ENCODE peak calls at places on chromosomes 13 and 19, in six cellular contexts. X is neural crest cell, W is suprapubic skin, E is left ventricle myocardium inferior, C is right atrium auricular region, T is GM13976. J is an unnamed sample.

GRCh38 chr19:42268704-42269517 is at the start of gene CIC:
- DNase-seq in X (peak; percentile 98), W (peak; percentile 100), E (peak; percentile 99), C (peak; percentile 100), T (peak; percentile 95), J (peak; percentile 100)

GRCh38 chr13:89982406-89983085 is 1364.9 kb upstream of the MIR17HG start:
- DNase-seq in X (no peak), W (no peak), E (no peak), C (no peak), T (no peak), J (no peak)

GRCh38 chr19:38663957-38664502 is 16.6 kb downstream of the ACTN4 start:
- DNase-seq in X (no peak), W (no peak), E (peak; percentile 70), C (no peak), T (no peak), J (no peak)

GRCh38 chr19:35501684-35502083 is 11.4 kb upstream of the KRTDAP start:
- DNase-seq in X (no peak), W (no peak), E (no peak), C (no peak), T (no peak), J (no peak)

GRCh38 chr19:56142087-56142787 is 1.1 kb downstream of the ZNF444 start:
- DNase-seq in X (no peak), W (no peak), E (no peak), C (no peak), T (no peak), J (no peak)

GRCh38 chr19:46915386-46915785 is 54.6 kb downstream of the ARHGAP35 start:
- DNase-seq in X (no peak), W (no peak), E (no peak), C (no peak), T (no peak), J (no peak)

GRCh38 chr13:101611491-101612475 is 159.3 kb downstream of the ITGBL1 start:
- DNase-seq in X (no peak), W (no peak), E (no peak), C (no peak), T (no peak), J (no peak)

GRCh38 chr19:34365463-34366401 is 736 bp downstream of the GPI start:
- DNase-seq in X (peak; percentile 9), W (no peak), E (peak; percentile 57), C (no peak), T (no peak), J (peak; percentile 17)

GRCh38 chr19:46009530-46010510 is 13.0 kb downstream of the PGLYRP1 start:
- DNase-seq in X (peak; percentile 77), W (no peak), E (peak; percentile 61), C (peak; percentile 71), T (peak; percentile 80), J (peak; percentile 70)

GRCh38 chr19:36008336-36008978 is at the start of gene SYNE4:
- DNase-seq in X (no peak), W (no peak), E (no peak), C (no peak), T (no peak), J (no peak)

GRCh38 chr19:14830702-14831101 is 4.3 kb downstream of the OR7A5 start:
- DNase-seq in X (no peak), W (no peak), E (no peak), C (no peak), T (no peak), J (no peak)

GRCh38 chr19:44111910-44112463 is 1.2 kb upstream of the ZNF225 start:
- DNase-seq in X (peak; percentile 4), W (no peak), E (no peak), C (no peak), T (no peak), J (peak; percentile 22)

GRCh38 chr13:74444877-74445479 is 310.8 kb upstream of the KLF12 start:
- DNase-seq in X (no peak), W (no peak), E (no peak), C (no peak), T (no peak), J (no peak)

GRCh38 chr19:41974652-41975051 is 15.5 kb upstream of the RABAC1 start:
- DNase-seq in X (no peak), W (no peak), E (no peak), C (no peak), T (no peak), J (no peak)

GRCh38 chr19:5141926-5142724 is 173.2 kb downstream of the KDM4B start:
- DNase-seq in X (no peak), W (no peak), E (no peak), C (no peak), T (no peak), J (no peak)

GRCh38 chr13:100787899-100788298 is 113.3 kb upstream of the TMTC4 start:
- DNase-seq in X (no peak), W (no peak), E (no peak), C (no peak), T (no peak), J (no peak)

GRCh38 chr19:7480222-7480974 is 8.4 kb downstream of the PEX11G start:
- DNase-seq in X (no peak), W (no peak), E (no peak), C (no peak), T (no peak), J (no peak)

GRCh38 chr19:16944626-16945363 is 56.0 kb downstream of the F2RL3 start:
- DNase-seq in X (no peak), W (peak; percentile 44), E (no peak), C (peak; percentile 48), T (peak; percentile 7), J (no peak)

GRCh38 chr19:56398809-56399208 is 5.3 kb upstream of the ZNF583 start:
- DNase-seq in X (no peak), W (no peak), E (no peak), C (no peak), T (no peak), J (no peak)

GRCh38 chr19:29841209-29841558 is 29.4 kb downstream of the CCNE1 start:
- DNase-seq in X (no peak), W (peak; percentile 18), E (no peak), C (no peak), T (no peak), J (no peak)

GRCh38 chr13:97727991-97728390 is 225.5 kb upstream of the IPO5 start:
- DNase-seq in X (no peak), W (no peak), E (no peak), C (no peak), T (no peak), J (no peak)

GRCh38 chr13:48393698-48394085 is 19.2 kb downstream of the LPAR6 start:
- DNase-seq in X (no peak), W (no peak), E (no peak), C (no peak), T (no peak), J (no peak)

GRCh38 chr13:39025433-39025839 is 12.5 kb downstream of the PROSER1 start:
- DNase-seq in X (no peak), W (no peak), E (no peak), C (no peak), T (no peak), J (no peak)

GRCh38 chr13:96779691-96780090 is 214.6 kb downstream of the OXGR1 start:
- DNase-seq in X (no peak), W (no peak), E (no peak), C (no peak), T (no peak), J (no peak)

GRCh38 chr19:277581-278165 is 13.5 kb downstream of the PLPP2 start:
- DNase-seq in X (peak; percentile 49), W (no peak), E (no peak), C (peak; percentile 54), T (no peak), J (no peak)

GRCh38 chr19:39355253-39355652 is 13.0 kb downstream of the SAMD4B start:
- DNase-seq in X (no peak), W (no peak), E (no peak), C (no peak), T (no peak), J (no peak)

GRCh38 chr13:27913116-27913515 is 6.7 kb upstream of the PDX1 start:
- DNase-seq in X (no peak), W (no peak), E (no peak), C (no peak), T (no peak), J (no peak)

GRCh38 chr19:50328257-50329145 is 676 bp downstream of the KCNC3 start:
- DNase-seq in X (no peak), W (no peak), E (no peak), C (no peak), T (peak; percentile 51), J (peak; percentile 76)

GRCh38 chr13:99265162-99265822 is 7.1 kb upstream of the GPR18 start:
- DNase-seq in X (no peak), W (no peak), E (no peak), C (no peak), T (no peak), J (no peak)

GRCh38 chr13:99266827-99267226 is 8.6 kb upstream of the GPR18 start:
- DNase-seq in X (no peak), W (no peak), E (no peak), C (no peak), T (no peak), J (no peak)

GRCh38 chr13:99264053-99264452 is 5.9 kb upstream of the GPR18 start:
- DNase-seq in X (no peak), W (no peak), E (no peak), C (no peak), T (no peak), J (no peak)

GRCh38 chr13:99267927-99268326 is 9.7 kb upstream of the GPR18 start:
- DNase-seq in X (no peak), W (no peak), E (no peak), C (no peak), T (no peak), J (no peak)

DNA sequence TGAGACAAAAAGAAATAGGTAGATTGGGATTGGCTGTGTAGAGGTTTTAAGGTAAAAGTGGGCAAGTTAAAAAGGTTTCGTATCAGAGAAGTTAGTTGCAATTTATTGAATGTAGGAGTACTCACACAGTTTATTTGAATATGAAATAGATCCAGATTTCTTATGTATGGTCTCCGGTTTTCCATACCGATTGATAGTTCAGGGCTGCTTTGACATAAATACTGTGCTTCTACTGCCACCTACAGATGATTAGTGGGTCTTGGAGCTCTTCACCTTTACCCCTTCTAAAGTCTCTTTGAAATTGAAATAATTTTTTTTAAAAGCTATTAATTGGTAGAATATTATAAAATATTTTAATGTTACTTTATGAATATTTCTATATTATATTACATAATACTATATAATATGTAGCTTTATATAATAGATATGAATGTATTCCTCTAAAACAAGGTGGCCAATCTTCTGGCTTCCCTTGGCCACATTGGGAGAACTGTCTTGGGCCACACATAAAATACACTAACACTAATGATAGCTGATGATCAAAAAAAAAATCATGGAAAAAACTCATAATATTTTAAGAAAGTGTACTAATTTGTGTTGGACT is 7.7 kb upstream of the GPR18 start:
- DNase-seq in X (no peak), W (no peak), E (no peak), C (no peak), T (no peak), J (peak; percentile 72)
- TF ChIP-seq CTCF in X (peak; percentile 78), W (peak; percentile 50), E (peak; percentile 78), C (peak; percentile 70), T (peak; percentile 58), J (peak; percentile 60)

GRCh38 chr13:20188649-20189553 is 3.8 kb downstream of the GJB2 start:
- DNase-seq in X (no peak), W (no peak), E (no peak), C (no peak), T (no peak), J (peak; percentile 40)
- TF ChIP-seq CTCF in X (peak; percentile 23), W (peak; percentile 21), E (no peak), C (no peak), T (no peak), J (peak; percentile 23)

GRCh38 chr19:2282062-2282861 is at the start of gene PEAK3:
- DNase-seq in X (peak; percentile 47), W (peak; percentile 91), E (peak; percentile 87), C (peak; percentile 84), T (peak; percentile 75), J (peak; percentile 45)
- TF ChIP-seq CTCF in X (no peak), W (no peak), E (no peak), C (no peak), T (no peak), J (no peak)

GRCh38 chr19:1289395-1290244 is 3.9 kb downstream of the EFNA2 start:
- DNase-seq in X (no peak), W (no peak), E (no peak), C (no peak), T (no peak), J (no peak)
- TF ChIP-seq CTCF in X (no peak), W (no peak), E (no peak), C (no peak), T (no peak), J (no peak)